ENCODE peak calls at places on chromosomes 5 and 9, in four cellular contexts. W, Y, B and I are unnamed samples.

GRCh38 chr9:126108240-126108639 is 218.4 kb upstream of the MVB12B start:
- DNase-seq in W (no peak), Y (no peak), B (no peak), I (no peak)

GRCh38 chr5:115116001-115116400 is 53.7 kb downstream of the TRIM36 start:
- DNase-seq in W (no peak), Y (no peak), B (no peak), I (no peak)

GRCh38 chr5:160506006-160507004 is 84.7 kb downstream of the PTTG1 start:
- DNase-seq in W (no peak), B (peak; percentile 32), Y (peak; percentile 49), I (peak; percentile 43)

GRCh38 chr5:146213210-146213838 is 9.9 kb downstream of the RBM27 start:
- DNase-seq in Y (no peak), W (peak; percentile 38), B (no peak), I (no peak)

GRCh38 chr5:160938532-160938931 is 86.5 kb upstream of the ATP10B start:
- DNase-seq in B (no peak), W (peak; percentile 40), Y (no peak), I (peak; percentile 57)

GRCh38 chr5:180341595-180341994 is 11.5 kb downstream of the GFPT2 start:
- DNase-seq in W (no peak), Y (no peak), B (no peak), I (no peak)

GRCh38 chr5:44536650-44537260 is 147.5 kb upstream of the FGF10 start:
- DNase-seq in B (no peak), Y (peak; percentile 20), W (no peak), I (no peak)

GRCh38 chr5:115475768-115476167 is 68.8 kb downstream of the FEM1C start:
- DNase-seq in W (no peak), B (no peak), Y (no peak), I (no peak)

GRCh38 chr5:103340717-103341397 is 82.3 kb downstream of the MACIR start:
- DNase-seq in B (no peak), Y (no peak), W (no peak), I (no peak)

GRCh38 chr5:116406306-116407041 is 168.1 kb downstream of the SEMA6A start:
- DNase-seq in W (no peak), B (no peak), Y (no peak), I (no peak)

GRCh38 chr9:18115131-18115530 is 358.8 kb upstream of the ADAMTSL1 start:
- DNase-seq in W (no peak), B (no peak), Y (no peak), I (no peak)

GRCh38 chr5:315488-316209 is 5.9 kb upstream of the AHRR start:
- DNase-seq in W (no peak), B (no peak), Y (no peak), I (no peak)

GRCh38 chr5:58925627-58926545 is 343.0 kb downstream of the RAB3C start:
- DNase-seq in B (no peak), W (peak; percentile 40), Y (no peak), I (no peak)

GRCh38 chr5:158387499-158387898 is 528.6 kb upstream of the CLINT1 start:
- DNase-seq in W (no peak), Y (no peak), B (no peak), I (no peak)

GRCh38 chr5:107526263-107526937 is 144.3 kb downstream of the EFNA5 start:
- DNase-seq in B (no peak), Y (no peak), W (no peak), I (no peak)

GRCh38 chr9:136824496-136825225 is 16.9 kb downstream of the RABL6 start:
- DNase-seq in Y (no peak), B (no peak), W (no peak), I (no peak)

GRCh38 chr9:93183663-93184438 is at the start of gene WNK2:
- DNase-seq in Y (peak; percentile 79), W (no peak), B (peak; percentile 7), I (no peak)

GRCh38 chr5:43603535-43604363 is 769 bp downstream of the NNT start:
- DNase-seq in B (peak; percentile 25), Y (peak; percentile 86), W (peak; percentile 87), I (peak; percentile 86)

GRCh38 chr5:142749321-142749720 is 20.9 kb upstream of the ARHGAP26 start:
- DNase-seq in Y (no peak), B (no peak), W (no peak), I (no peak)

GRCh38 chr9:91177661-91178280 is 183.9 kb downstream of the AUH start:
- DNase-seq in Y (no peak), W (no peak), B (no peak), I (peak; percentile 49)

GRCh38 chr5:153707626-153708025 is 217.2 kb downstream of the GRIA1 start:
- DNase-seq in W (no peak), Y (no peak), B (no peak), I (no peak)

GRCh38 chr5:83368835-83369234 is 102.7 kb upstream of the VCAN start:
- DNase-seq in W (no peak), Y (no peak), B (no peak), I (no peak)

GRCh38 chr9:72362680-72363139 is 2.3 kb downstream of the ZFAND5 start:
- DNase-seq in Y (peak; percentile 54), W (peak; percentile 42), B (peak; percentile 15), I (peak; percentile 79)

GRCh38 chr9:109600142-109600541 is 102.0 kb upstream of the PTPN3 start:
- DNase-seq in Y (no peak), B (no peak), W (no peak), I (no peak)

GRCh38 chr9:88476491-88477271 is 58.3 kb upstream of the NXNL2 start:
- DNase-seq in Y (peak; percentile 28), W (no peak), B (no peak), I (no peak)

GRCh38 chr5:83006683-83007283 is 70.4 kb downstream of the TMEM167A start:
- DNase-seq in Y (no peak), W (no peak), B (no peak), I (no peak)

GRCh38 chr5:131109540-131110255 is 55.4 kb downstream of the HINT1 start:
- DNase-seq in Y (peak; percentile 48), B (no peak), W (peak; percentile 32), I (peak; percentile 9)

GRCh38 chr5:175216991-175217390 is 227.0 kb downstream of the DRD1 start:
- DNase-seq in B (no peak), Y (no peak), W (no peak), I (no peak)

GRCh38 chr5:17737087-17737486 is 102.8 kb downstream of the TAF11L14 start:
- DNase-seq in B (no peak), W (no peak), Y (no peak), I (no peak)

GRCh38 chr5:127332250-127332649 is 41.7 kb downstream of the MEGF10 start:
- DNase-seq in W (no peak), B (no peak), Y (no peak), I (no peak)

GRCh38 chr9:110776207-110776606 is 107.6 kb downstream of the MUSK start:
- DNase-seq in B (no peak), W (no peak), Y (no peak), I (no peak)